ENCODE peak calls at places on chromosome 9, in nine cellular contexts. K is ecto neural progenitor cell; A is T-helper 2 cell; N is SW480; P is mammary epithelial cell; F is activated naive CD4-positive, alpha-beta T cell treated with anti-CD3 and anti-CD28 coated beads, Interleukin-2, amount 50 U/mL, for 72 hours; W is RKO; G is Peyer's patch; Z is occipital lobe. V is an unnamed sample.

GRCh38 chr9:18520395-18520794 is 46.4 kb downstream of the ADAMTSL1 start:
- DNase-seq in K (no peak), F (no peak), P (no peak), Z (no peak), N (no peak), W (no peak), G (no peak), A (no peak), V (no peak)

GRCh38 chr9:90914868-90915483 is 113.4 kb downstream of the SYK start:
- DNase-seq in A (peak), P (peak), K (peak), Z (peak), F (peak), N (peak), G (peak), W (peak), V (no peak)

GRCh38 chr9:81855538-81855937 is 72.7 kb upstream of the SPATA31D4 start:
- DNase-seq in A (no peak), G (no peak), Z (no peak), P (peak), F (no peak), W (no peak), N (no peak), K (no peak), V (no peak)

GRCh38 chr9:4375424-4376195 is 75.7 kb upstream of the GLIS3 start:
- DNase-seq in N (peak), K (no peak), F (no peak), P (peak), G (no peak), A (no peak), Z (no peak), W (peak), V (peak)

GRCh38 chr9:74610523-74611061 is 113.5 kb downstream of the RORB start:
- DNase-seq in F (no peak), G (no peak), P (no peak), N (no peak), A (no peak), K (no peak), Z (no peak), W (no peak), V (no peak)

GRCh38 chr9:69762527-69762926 is 2.7 kb upstream of the PTAR1 start:
- DNase-seq in W (no peak), K (no peak), F (no peak), N (no peak), P (no peak), A (no peak), Z (no peak), G (no peak), V (no peak)

GRCh38 chr9:6355728-6356127 is 27.6 kb downstream of the TPD52L3 start:
- DNase-seq in Z (no peak), K (no peak), P (peak), A (no peak), F (no peak), G (no peak), N (no peak), W (peak), V (no peak)

GRCh38 chr9:98094851-98095250 is 24.2 kb downstream of the TRIM14 start:
- DNase-seq in P (no peak), G (no peak), W (no peak), K (no peak), F (no peak), A (no peak), Z (no peak), N (no peak), V (no peak)

GRCh38 chr9:2623866-2624682 is 2.5 kb downstream of the VLDLR start:
- DNase-seq in W (no peak), N (no peak), A (no peak), Z (no peak), P (no peak), K (no peak), F (no peak), G (no peak), V (peak)

GRCh38 chr9:129550199-129550839 is 70.6 kb downstream of the C9orf50 start:
- DNase-seq in G (peak), P (peak), K (peak), N (peak), F (no peak), Z (peak), W (no peak), A (no peak), V (peak)

GRCh38 chr9:17018001-17018491 is 116.8 kb upstream of the CNTLN start:
- DNase-seq in Z (no peak), K (no peak), A (no peak), W (no peak), F (no peak), P (no peak), N (no peak), G (no peak), V (no peak)

GRCh38 chr9:22416692-22417060 is 29.9 kb upstream of the DMRTA1 start:
- DNase-seq in A (no peak), N (no peak), W (no peak), Z (no peak), P (peak), G (no peak), F (no peak), K (no peak), V (no peak)

V was measured in esophagus muscularis mucosa.